ENCODE peak calls at places on chromosome 17, in six cellular contexts. U is choroid plexus epithelial cell, C is heart right ventricle, R is psoas muscle, V is GM20000, Q is left lung. O is an unnamed sample.

GRCh38 chr17:79071161-79071560 is 3.5 kb upstream of the ENGASE start:
- DNase-seq in U (no peak), C (no peak), R (no peak), V (no peak), Q (peak), O (no peak)

GRCh38 chr17:81099888-81100287 is 64.9 kb downstream of the BAIAP2 start:
- DNase-seq in U (no peak), C (no peak), R (no peak), V (no peak), Q (no peak), O (no peak)

GRCh38 chr17:8406174-8406573 is 8.5 kb upstream of the RNF222 start:
- DNase-seq in U (no peak), C (no peak), R (no peak), V (no peak), Q (no peak), O (no peak)

GRCh38 chr17:4788807-4789700 is at the start of gene GLTPD2:
- DNase-seq in U (no peak), C (no peak), R (no peak), V (no peak), Q (no peak), O (no peak)

GRCh38 chr17:44914148-44914547 is 1.2 kb downstream of the GFAP start:
- DNase-seq in U (no peak), C (no peak), R (no peak), V (no peak), Q (no peak), O (no peak)

GRCh38 chr17:70552230-70552981 is 383.1 kb downstream of the KCNJ2 start:
- DNase-seq in U (peak), C (peak), R (no peak), V (peak), Q (no peak), O (peak)

GRCh38 chr17:74326506-74326905 is 480 bp downstream of the KIF19 start:
- DNase-seq in U (no peak), C (no peak), R (no peak), V (no peak), Q (no peak), O (no peak)

GRCh38 chr17:50604470-50604869 is 30.2 kb upstream of the ABCC3 start:
- DNase-seq in U (peak), C (peak), R (peak), V (no peak), Q (peak), O (no peak)

GRCh38 chr17:75909051-75909811 is 4.5 kb upstream of the MRPL38 start:
- DNase-seq in U (no peak), C (no peak), R (no peak), V (no peak), Q (no peak), O (no peak)

GRCh38 chr17:17139972-17140589 is 66.1 kb downstream of the PLD6 start:
- DNase-seq in U (no peak), C (no peak), R (no peak), V (no peak), Q (no peak), O (no peak)

GRCh38 chr17:51259574-51260236 is at the start of gene MBTD1:
- DNase-seq in U (peak), C (peak), R (peak), V (peak), Q (peak), O (peak)

GRCh38 chr17:6589266-6589946 is 33.1 kb upstream of the PITPNM3 start:
- DNase-seq in U (peak), C (no peak), R (no peak), V (no peak), Q (no peak), O (no peak)

GRCh38 chr17:56601613-56602012 is 8.1 kb downstream of the NOG start:
- DNase-seq in U (no peak), C (no peak), R (no peak), V (no peak), Q (no peak), O (no peak)

GRCh38 chr17:17545031-17545820 is 46.3 kb downstream of the PEMT start:
- DNase-seq in U (peak), C (no peak), R (peak), V (no peak), Q (no peak), O (no peak)

GRCh38 chr17:1972429-1973160 is 52.5 kb downstream of the RTN4RL1 start:
- DNase-seq in U (peak), C (peak), R (no peak), V (no peak), Q (peak), O (no peak)

GRCh38 chr17:64200080-64201042 is 62.7 kb downstream of the TEX2 start:
- DNase-seq in U (peak), C (no peak), R (no peak), V (no peak), Q (no peak), O (peak)

GRCh38 chr17:60094754-60095153 is 16.0 kb upstream of the HEATR6 start:
- DNase-seq in U (no peak), C (no peak), R (no peak), V (no peak), Q (no peak), O (no peak)

GRCh38 chr17:75843577-75844529 is at the start of gene UNC13D:
- DNase-seq in U (no peak), C (no peak), R (peak), V (peak), Q (peak), O (peak)

GRCh38 chr17:28334176-28334575 is 1.1 kb downstream of the IFT20 start:
- DNase-seq in U (peak), C (no peak), R (no peak), V (no peak), Q (no peak), O (no peak)

GRCh38 chr17:50190278-50191069 is 11.0 kb downstream of the COL1A1 start:
- DNase-seq in U (peak), C (no peak), R (no peak), V (no peak), Q (no peak), O (no peak)

GRCh38 chr17:78368854-78369495 is 9.1 kb upstream of the SOCS3 start:
- DNase-seq in U (no peak), C (no peak), R (peak), V (no peak), Q (no peak), O (no peak)

GRCh38 chr17:17913695-17914332 is 58.4 kb downstream of the TOM1L2 start:
- DNase-seq in U (peak), C (peak), R (peak), V (peak), Q (peak), O (no peak)

GRCh38 chr17:73198930-73199260 is 6.0 kb downstream of the COG1 start:
- DNase-seq in U (no peak), C (no peak), R (no peak), V (no peak), Q (no peak), O (no peak)

GRCh38 chr17:68431661-68432071 is 25.6 kb downstream of the WIPI1 start:
- DNase-seq in U (peak), C (no peak), R (no peak), V (no peak), Q (no peak), O (peak)

GRCh38 chr17:2238432-2239169 is 65.0 kb downstream of the SMG6 start:
- DNase-seq in U (peak), C (peak), R (peak), V (peak), Q (no peak), O (peak)

GRCh38 chr17:43467981-43468541 is 15.7 kb upstream of the DHX8 start:
- DNase-seq in U (peak), C (no peak), R (no peak), V (no peak), Q (no peak), O (no peak)

GRCh38 chr17:57918017-57918895 is 37.0 kb downstream of the CUEDC1 start:
- DNase-seq in U (peak), C (no peak), R (no peak), V (no peak), Q (no peak), O (no peak)

GRCh38 chr17:57915980-57916757 is 39.0 kb downstream of the CUEDC1 start:
- DNase-seq in U (no peak), C (no peak), R (no peak), V (no peak), Q (no peak), O (no peak)

GRCh38 chr17:57915532-57915931 is 39.7 kb downstream of the CUEDC1 start:
- DNase-seq in U (no peak), C (no peak), R (no peak), V (no peak), Q (no peak), O (no peak)

GRCh38 chr17:57914274-57915147 is 40.7 kb downstream of the CUEDC1 start:
- DNase-seq in U (no peak), C (no peak), R (no peak), V (no peak), Q (no peak), O (no peak)

DNA sequence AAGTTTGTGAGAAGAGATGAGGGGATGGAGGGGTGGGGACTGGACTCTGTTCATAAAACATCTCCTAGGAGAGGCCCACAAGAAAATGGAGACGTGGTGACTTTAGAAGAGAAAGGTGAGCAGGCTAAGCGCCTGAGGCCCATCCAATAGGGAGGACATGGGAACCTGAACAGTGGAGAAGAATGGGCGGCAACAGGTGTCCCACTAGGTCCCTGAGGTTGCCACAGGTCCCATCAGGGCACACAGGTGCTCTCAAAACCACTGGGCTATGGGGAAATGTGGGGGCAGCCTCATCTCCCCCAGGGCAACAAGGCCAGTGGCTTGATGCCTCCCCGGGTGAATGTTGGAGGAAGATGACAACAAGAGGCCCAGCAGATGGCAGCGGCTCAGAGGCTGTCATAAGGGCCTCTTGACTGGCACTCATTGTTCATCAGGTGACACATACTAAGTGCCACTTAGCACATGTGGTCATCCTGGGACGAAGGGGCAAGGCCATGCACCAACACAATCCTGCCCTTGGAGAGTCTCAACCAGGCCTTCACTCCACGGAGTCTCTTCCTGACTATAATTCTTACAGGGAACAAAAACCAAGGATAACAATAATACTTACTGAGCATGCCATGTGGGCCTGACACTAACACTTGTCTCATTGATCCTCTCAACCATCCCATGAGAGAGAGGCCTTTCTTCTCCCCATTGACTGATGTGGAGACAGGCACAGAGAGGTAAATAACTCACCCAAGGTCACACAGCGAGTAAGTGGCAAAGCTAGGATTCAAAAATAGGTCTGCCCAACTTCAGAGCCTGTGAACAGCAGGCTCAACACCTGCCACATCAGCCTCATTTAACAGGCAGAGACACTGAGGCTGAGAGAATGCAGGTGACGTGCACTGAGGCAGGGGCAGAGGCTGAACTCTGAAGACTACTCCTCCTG is 38.0 kb downstream of the CUEDC1 start:
- DNase-seq in U (no peak), C (peak), R (no peak), V (no peak), Q (peak), O (no peak)
- TF ChIP-seq CTCF in U (no peak), C (no peak), R (no peak), V (no peak), Q (no peak), O (peak)

GRCh38 chr17:48478224-48479013 is 48.4 kb upstream of the SKAP1 start:
- DNase-seq in U (peak), C (no peak), R (no peak), V (peak), Q (no peak), O (peak)
- TF ChIP-seq CTCF in U (peak), C (no peak), R (no peak), V (no peak), Q (no peak), O (no peak)

DNA sequence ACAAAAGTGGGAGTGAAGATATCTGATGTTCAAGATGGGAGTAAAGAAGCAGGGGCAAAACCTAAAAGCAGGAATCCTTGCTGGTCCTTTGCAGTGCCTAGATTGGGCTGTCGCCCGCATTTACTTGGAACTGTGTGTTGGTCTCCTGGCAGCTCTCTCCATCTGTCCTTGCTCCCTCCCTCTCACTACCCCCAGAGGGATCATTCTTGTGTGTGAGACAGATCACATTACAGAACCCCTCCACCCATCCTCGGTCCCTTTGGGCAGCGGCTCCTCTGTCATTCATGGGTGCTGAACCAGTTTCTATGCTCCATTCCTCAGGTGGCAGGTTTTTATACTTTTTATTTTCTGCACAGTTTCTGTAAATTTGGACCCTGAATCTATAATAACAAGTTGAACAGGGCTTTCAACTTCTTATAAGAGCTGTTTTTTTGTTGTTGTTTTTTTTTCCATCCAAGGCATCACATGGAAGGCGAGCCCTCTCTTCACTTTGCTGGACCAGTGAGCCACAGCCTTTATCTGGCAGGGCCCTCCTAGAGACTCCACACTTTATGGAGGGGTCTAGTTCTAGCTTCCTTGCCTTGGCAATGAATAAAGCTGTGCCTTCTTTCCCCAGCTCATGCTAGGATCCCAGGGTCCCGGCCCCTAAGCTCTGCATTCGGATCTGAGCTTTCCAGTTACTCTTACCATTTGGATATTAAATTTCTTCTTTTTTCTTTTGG is 99.2 kb upstream of the MYOCD start:
- DNase-seq in U (no peak), C (no peak), R (no peak), V (no peak), Q (no peak), O (no peak)
- TF ChIP-seq CTCF in U (no peak), C (no peak), R (no peak), V (no peak), Q (no peak), O (no peak)

DNA sequence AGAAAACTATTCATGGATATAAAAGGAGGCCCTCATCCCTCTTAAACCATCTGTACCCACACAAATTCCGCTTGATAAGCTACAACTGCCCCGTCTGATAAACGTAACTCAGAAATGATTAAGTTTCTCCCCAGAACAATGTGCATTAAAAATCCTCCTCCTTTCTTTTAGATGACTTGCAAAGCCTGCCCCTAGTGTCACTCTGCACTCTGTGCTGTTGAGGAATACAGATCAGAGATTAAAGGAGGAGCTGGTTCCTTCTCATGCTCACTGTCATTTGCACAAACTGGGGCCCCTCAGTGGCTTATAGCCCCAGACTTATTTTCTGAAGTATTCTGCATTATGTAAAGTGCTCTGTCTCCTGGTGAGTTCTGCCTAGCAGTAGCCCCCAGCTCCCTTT is 33.3 kb downstream of the CDRT15 start:
- DNase-seq in U (peak), C (no peak), R (no peak), V (no peak), Q (no peak), O (no peak)
- TF ChIP-seq CTCF in U (peak), C (no peak), R (no peak), V (no peak), Q (no peak), O (peak)

GRCh38 chr17:16104189-16104588 is 104.6 kb downstream of the TTC19 start:
- DNase-seq in U (no peak), C (no peak), R (no peak), V (no peak), Q (no peak), O (no peak)

GRCh38 chr17:16101440-16101839 is 101.8 kb downstream of the TTC19 start:
- DNase-seq in U (no peak), C (no peak), R (no peak), V (no peak), Q (no peak), O (no peak)

GRCh38 chr17:16106161-16106891 is 106.7 kb downstream of the TTC19 start:
- DNase-seq in U (peak), C (no peak), R (no peak), V (no peak), Q (no peak), O (no peak)

DNA sequence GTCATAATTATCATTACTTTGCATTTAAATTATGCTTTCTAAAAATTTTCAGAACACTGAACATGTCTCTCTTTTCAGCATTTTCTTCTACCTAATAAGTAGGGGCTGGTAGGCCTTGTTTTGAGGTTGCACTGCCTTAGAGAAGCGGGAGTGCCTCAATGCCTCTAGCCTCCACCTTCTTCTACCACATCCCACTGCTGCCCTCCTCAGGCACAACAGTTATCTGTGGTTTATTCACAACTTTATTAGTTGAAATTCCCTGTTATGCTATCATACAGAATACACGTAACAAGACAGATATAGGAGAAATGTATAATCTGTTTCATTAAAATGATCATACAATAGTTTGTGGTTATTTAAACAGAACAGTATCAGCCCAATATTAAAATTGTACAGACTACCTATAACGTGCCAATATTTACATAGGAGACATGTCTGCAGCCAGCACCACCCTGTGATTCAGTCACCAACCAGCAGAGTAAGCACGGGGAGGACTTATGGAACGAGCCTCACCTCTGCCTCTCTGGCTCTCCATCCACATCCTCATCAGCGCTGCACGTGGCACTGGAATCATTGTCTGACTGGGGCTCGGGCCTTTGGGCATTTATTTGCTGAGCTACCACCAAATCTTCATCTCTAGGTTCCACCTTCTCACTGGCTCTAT is 101.2 kb downstream of the TTC19 start:
- DNase-seq in U (peak), C (no peak), R (no peak), V (no peak), Q (no peak), O (no peak)
- TF ChIP-seq CTCF in U (peak), C (no peak), R (no peak), V (no peak), Q (no peak), O (no peak)

DNA sequence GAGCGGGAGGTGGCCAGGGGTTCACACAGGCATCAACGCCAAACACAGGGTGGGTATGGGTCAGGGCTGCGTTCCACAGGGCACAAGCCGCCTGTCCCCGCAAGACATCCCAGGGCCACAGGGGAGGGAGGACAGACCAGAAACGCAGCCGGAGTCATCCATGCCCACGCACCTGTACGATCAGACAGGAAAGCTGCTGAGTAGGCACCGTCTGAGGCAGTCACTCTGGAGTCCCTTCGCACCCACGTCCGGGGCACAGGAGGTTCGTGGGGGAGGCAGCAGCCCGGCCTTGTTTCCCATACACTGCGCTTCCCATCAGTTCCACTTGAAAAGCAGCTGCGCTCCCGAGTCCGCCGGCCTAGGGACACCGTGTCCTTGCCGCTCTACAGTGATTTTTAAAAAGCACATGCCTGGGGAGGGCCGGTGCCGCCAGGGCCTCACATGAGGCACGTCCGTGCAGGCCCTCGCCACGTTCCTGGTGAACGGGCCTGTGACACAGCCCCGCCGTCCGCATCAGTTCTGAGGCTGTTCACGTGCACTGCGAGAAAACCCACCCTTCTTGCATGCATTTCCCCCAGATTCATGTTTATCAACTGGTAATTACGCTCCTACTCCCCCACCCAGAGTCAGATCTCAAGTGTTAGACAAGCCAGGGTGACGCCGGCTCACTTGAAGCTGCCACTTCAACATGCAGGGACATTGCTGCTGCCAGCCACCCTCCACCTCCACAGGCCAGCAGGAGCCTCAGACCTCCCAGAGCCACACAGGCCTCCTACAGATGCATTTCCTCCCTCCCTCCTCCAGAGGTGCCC is 34.8 kb downstream of the WDR45B start:
- DNase-seq in U (no peak), C (no peak), R (no peak), V (no peak), Q (no peak), O (no peak)
- TF ChIP-seq CTCF in U (no peak), C (no peak), R (no peak), V (no peak), Q (no peak), O (no peak)

GRCh38 chr17:48014603-48015037 is 23.0 kb downstream of the COPZ2 start:
- DNase-seq in U (no peak), C (no peak), R (no peak), V (no peak), Q (no peak), O (no peak)

GRCh38 chr17:48011405-48012150 is 26.0 kb downstream of the COPZ2 start:
- DNase-seq in U (peak), C (no peak), R (peak), V (peak), Q (no peak), O (peak)

GRCh38 chr17:48013876-48014602 is 23.6 kb downstream of the COPZ2 start:
- DNase-seq in U (no peak), C (no peak), R (no peak), V (no peak), Q (no peak), O (no peak)

GRCh38 chr17:48010193-48010592 is 27.4 kb downstream of the COPZ2 start:
- DNase-seq in U (no peak), C (no peak), R (no peak), V (no peak), Q (no peak), O (no peak)

GRCh38 chr17:48012151-48012520 is 25.5 kb downstream of the COPZ2 start:
- DNase-seq in U (peak), C (no peak), R (no peak), V (peak), Q (no peak), O (peak)
- TF ChIP-seq CTCF in U (no peak), C (no peak), R (no peak), V (no peak), Q (no peak), O (peak)